ENCODE peak calls at places on chromosomes 6 and 20, in eight cellular contexts. L is activated naive CD4-positive, alpha-beta T cell treated with anti-CD3 and anti-CD28 coated beads, Interleukin-2, amount 10 ng/mL, durations not matched to agents 7 days and 5 days; T is T follicular helper cell; A is Right ventricle myocardium superior; N is effector memory CD4-positive, alpha-beta T cell; O is sigmoid colon; X is COR-L47; C is activated CD4-positive, alpha-beta T cell treated with anti-CD3 and anti-CD28 coated beads, Interleukin-2, amount 10 ng/mL, durations not matched to agents 7 days and 5 days. W is an unnamed sample.

GRCh38 chr6:13428528-13429405 is 58.6 kb downstream of the GFOD1 start:
- DNase-seq in X (no peak), A (no peak), L (no peak), C (no peak), N (no peak), T (no peak), O (no peak), W (no peak)

GRCh38 chr6:97097068-97098047 is 172.8 kb downstream of the KLHL32 start:
- DNase-seq in X (peak), L (no peak), O (no peak), C (no peak), T (no peak), A (no peak), N (no peak), W (no peak)

GRCh38 chr20:5136096-5136495 is 9.3 kb downstream of the CDS2 start:
- DNase-seq in A (no peak), L (no peak), T (no peak), C (no peak), O (no peak), N (no peak), X (no peak), W (no peak)

GRCh38 chr6:159977242-159978214 is 8.6 kb downstream of the IGF2R start:
- DNase-seq in L (no peak), X (peak), A (peak), O (peak), T (no peak), N (no peak), C (no peak), W (no peak)

GRCh38 chr20:45506927-45507820 is 8.2 kb downstream of the SPINT3 start:
- DNase-seq in N (no peak), X (no peak), L (no peak), C (no peak), T (no peak), A (no peak), O (no peak), W (no peak)

GRCh38 chr6:107731422-107732319 is 92.4 kb downstream of the SCML4 start:
- DNase-seq in C (peak), L (peak), T (no peak), A (no peak), O (no peak), X (no peak), N (no peak), W (no peak)

GRCh38 chr6:8315154-8315553 is 120.2 kb downstream of the SLC35B3 start:
- DNase-seq in T (no peak), X (no peak), A (no peak), N (no peak), C (no peak), L (no peak), O (no peak), W (no peak)

GRCh38 chr20:41317536-41318270 is at the start of gene ZHX3:
- DNase-seq in A (peak), L (peak), X (peak), C (peak), O (peak), N (peak), T (peak), W (peak)

GRCh38 chr6:15504040-15504491 is 158.8 kb downstream of the DTNBP1 start:
- DNase-seq in A (peak), L (no peak), O (peak), T (no peak), X (no peak), N (no peak), C (no peak), W (peak)

GRCh38 chr6:168207421-168208175 is 112.0 kb downstream of the DACT2 start:
- DNase-seq in A (no peak), N (no peak), X (no peak), L (no peak), T (no peak), C (no peak), O (peak), W (peak)

GRCh38 chr20:25046181-25046641 is 11.7 kb downstream of the ACSS1 start:
- DNase-seq in N (no peak), T (no peak), A (peak), L (no peak), C (no peak), X (no peak), O (peak), W (peak)

GRCh38 chr6:14851286-14851685 is 394.6 kb upstream of the JARID2 start:
- DNase-seq in X (no peak), T (no peak), N (no peak), O (no peak), C (no peak), L (no peak), A (no peak), W (no peak)

GRCh38 chr6:484086-484728 is 92.7 kb downstream of the IRF4 start:
- DNase-seq in C (no peak), N (no peak), O (no peak), A (no peak), L (no peak), T (no peak), X (no peak), W (no peak)

GRCh38 chr20:10672579-10673127 is 1.1 kb downstream of the JAG1 start:
- DNase-seq in A (peak), X (peak), N (peak), O (peak), C (peak), L (peak), T (no peak), W (peak)

GRCh38 chr6:33983109-33983475 is 162.8 kb downstream of the GRM4 start:
- DNase-seq in C (no peak), L (no peak), X (peak), N (no peak), O (peak), T (no peak), A (peak), W (peak)

GRCh38 chr6:43934183-43934802 is 164.3 kb downstream of the VEGFA start:
- DNase-seq in C (no peak), X (no peak), L (no peak), N (no peak), A (no peak), T (no peak), O (peak), W (peak)

GRCh38 chr6:30394139-30394538 is 49.2 kb downstream of the RPP21 start:
- DNase-seq in O (no peak), A (no peak), C (no peak), X (peak), N (no peak), T (no peak), L (no peak), W (no peak)

GRCh38 chr6:24357336-24358218 is at the start of gene DCDC2:
- DNase-seq in C (peak), O (peak), X (no peak), N (peak), T (peak), L (peak), A (no peak), W (peak)

GRCh38 chr6:108113557-108114519 is 39.3 kb upstream of the OSTM1 start:
- DNase-seq in N (no peak), A (no peak), C (peak), T (no peak), O (no peak), X (peak), L (peak), W (peak)

GRCh38 chr20:19779634-19780033 is 21.6 kb downstream of the RIN2 start:
- DNase-seq in N (no peak), X (no peak), O (no peak), A (no peak), C (no peak), T (no peak), L (no peak), W (no peak)

GRCh38 chr6:18122128-18123093 is at the start of gene NHLRC1:
- DNase-seq in L (peak), N (peak), A (peak), C (peak), T (peak), O (peak), X (no peak), W (peak)

GRCh38 chr6:17352302-17352701 is 41.1 kb upstream of the CAP2 start:
- DNase-seq in T (no peak), C (no peak), L (no peak), N (no peak), O (no peak), A (no peak), X (no peak), W (no peak)

GRCh38 chr6:80457044-80457933 is 350.8 kb downstream of the BCKDHB start:
- DNase-seq in A (peak), L (no peak), X (no peak), N (no peak), C (no peak), T (no peak), O (peak), W (peak)

GRCh38 chr6:139514819-139515218 is 140.4 kb upstream of the CITED2 start:
- DNase-seq in L (no peak), T (no peak), N (no peak), A (no peak), X (no peak), C (no peak), O (no peak), W (no peak)

GRCh38 chr20:61956396-61957342 is 109.0 kb downstream of the TAF4 start:
- DNase-seq in X (peak), L (no peak), N (no peak), C (no peak), T (no peak), O (no peak), A (no peak), W (no peak)

GRCh38 chr6:136163260-136163659 is 86.9 kb downstream of the MTFR2 start:
- DNase-seq in T (no peak), L (no peak), X (no peak), C (no peak), A (no peak), N (no peak), O (no peak), W (peak)

GRCh38 chr20:18831830-18832229 is 18.2 kb downstream of the SCP2D1 start:
- DNase-seq in X (no peak), N (no peak), L (no peak), T (no peak), O (no peak), A (no peak), C (no peak), W (no peak)

GRCh38 chr6:17281497-17282481 is 628 bp downstream of the RBM24 start:
- DNase-seq in L (no peak), O (peak), C (no peak), X (no peak), N (no peak), T (no peak), A (no peak), W (peak)

GRCh38 chr20:53660078-53660909 is 66.7 kb upstream of the ZNF217 start:
- DNase-seq in T (no peak), C (peak), A (peak), L (peak), X (no peak), N (peak), O (peak), W (peak)

GRCh38 chr6:20117474-20117873 is 94.8 kb downstream of the MBOAT1 start:
- DNase-seq in L (no peak), T (no peak), C (no peak), O (no peak), A (no peak), N (no peak), X (no peak), W (no peak)

GRCh38 chr20:38658879-38659612 is 57.4 kb downstream of the ARHGAP40 start:
- DNase-seq in L (peak), A (no peak), N (no peak), X (peak), O (peak), C (peak), T (peak), W (no peak)

GRCh38 chr20:44572551-44573500 is 9.6 kb upstream of the PKIG start:
- DNase-seq in C (no peak), T (no peak), X (no peak), N (no peak), A (peak), O (peak), L (no peak), W (no peak)

GRCh38 chr6:32194825-32195651 is 2.6 kb upstream of the GPSM3 start:
- DNase-seq in X (no peak), N (no peak), C (peak), T (no peak), O (no peak), L (peak), A (no peak), W (peak)

GRCh38 chr6:116530436-116530835 is 15.0 kb downstream of the TRAPPC3L start:
- DNase-seq in C (no peak), O (no peak), N (no peak), L (no peak), X (peak), A (no peak), T (no peak), W (no peak)

GRCh38 chr6:111605100-111605748 is 454 bp downstream of the TRAF3IP2 start:
- DNase-seq in X (no peak), L (peak), T (no peak), O (peak), N (no peak), A (peak), C (peak), W (peak)

GRCh38 chr6:64553414-64553813 is 917.8 kb downstream of the PHF3 start:
- DNase-seq in L (no peak), C (no peak), N (no peak), X (peak), O (no peak), A (no peak), T (no peak), W (no peak)

GRCh38 chr6:163675611-163676010 is 261.1 kb downstream of the QKI start:
- DNase-seq in O (no peak), N (no peak), C (no peak), A (no peak), X (no peak), L (no peak), T (no peak), W (no peak)

GRCh38 chr6:152094992-152095592 is 287.6 kb downstream of the ESR1 start:
- DNase-seq in O (peak), X (no peak), N (no peak), T (no peak), A (peak), C (no peak), L (no peak), W (peak)

GRCh38 chr20:3045042-3045815 is 623 bp upstream of the MRPS26 start:
- DNase-seq in N (peak), X (peak), C (peak), L (no peak), T (peak), O (peak), A (peak), W (no peak)

GRCh38 chr20:62902926-62903615 is 23.2 kb downstream of the DIDO1 start:
- DNase-seq in T (no peak), C (no peak), A (no peak), X (no peak), N (no peak), O (no peak), L (no peak), W (peak)

W was measured in posterior vena cava.